ENCODE peak calls at places on chromosomes 2 and 18, in five cellular contexts. U, X, Z, T and Y are unnamed samples.

GRCh38 chr2:150060341-150060740 is 427.1 kb downstream of the RND3 start:
- DNase-seq in U (no peak), X (no peak), Z (no peak), T (no peak), Y (no peak)

GRCh38 chr2:23404426-23404825 is 19.4 kb downstream of the KLHL29 start:
- DNase-seq in U (peak; percentile 71), X (peak; percentile 28), Z (no peak), T (no peak), Y (peak; percentile 84)

GRCh38 chr2:167943877-167944276 is 303.5 kb downstream of the STK39 start:
- DNase-seq in U (no peak), X (no peak), Z (no peak), T (no peak), Y (no peak)

GRCh38 chr2:64101141-64101591 is 43.1 kb downstream of the PELI1 start:
- DNase-seq in U (no peak), X (no peak), Z (no peak), T (no peak), Y (no peak)

GRCh38 chr2:235576337-235576910 is 82.6 kb downstream of the AGAP1 start:
- DNase-seq in U (no peak), X (no peak), Z (no peak), T (no peak), Y (no peak)

GRCh38 chr2:204072443-204073324 is 136.1 kb downstream of the ICOS start:
- DNase-seq in U (peak; percentile 44), X (peak; percentile 8), Z (no peak), T (no peak), Y (peak; percentile 16)

GRCh38 chr2:241198381-241199282 is 10.2 kb downstream of the ANO7 start:
- DNase-seq in U (no peak), X (no peak), Z (no peak), T (no peak), Y (no peak)

GRCh38 chr2:205052781-205053180 is 507.5 kb downstream of the PARD3B start:
- DNase-seq in U (no peak), X (no peak), Z (no peak), T (no peak), Y (no peak)

GRCh38 chr18:38545071-38545470 is 979.5 kb upstream of the CELF4 start:
- DNase-seq in U (no peak), X (no peak), Z (no peak), T (no peak), Y (no peak)

GRCh38 chr2:232714969-232715368 is 17.8 kb downstream of the GIGYF2 start:
- DNase-seq in U (no peak), X (no peak), Z (no peak), T (no peak), Y (no peak)

GRCh38 chr2:15758779-15759343 is 167.2 kb downstream of the DDX1 start:
- DNase-seq in U (no peak), X (no peak), Z (no peak), T (no peak), Y (no peak)

GRCh38 chr2:1540481-1540880 is 127.2 kb downstream of the TPO start:
- DNase-seq in U (no peak), X (no peak), Z (no peak), T (no peak), Y (no peak)

GRCh38 chr18:64405161-64405560 is 256.3 kb upstream of the LINC00305 start:
- DNase-seq in U (no peak), X (no peak), Z (no peak), T (no peak), Y (no peak)

GRCh38 chr2:199490049-199490448 is 32.3 kb upstream of the SATB2 start:
- DNase-seq in U (no peak), X (no peak), Z (no peak), T (no peak), Y (no peak)

GRCh38 chr2:29688429-29688828 is 233.0 kb downstream of the ALK start:
- DNase-seq in U (no peak), X (no peak), Z (no peak), T (no peak), Y (no peak)

GRCh38 chr2:180607501-180608060 is 372.8 kb upstream of the UBE2E3 start:
- DNase-seq in U (no peak), X (no peak), Z (no peak), T (no peak), Y (no peak)

GRCh38 chr18:3245853-3246635 is 1.6 kb upstream of the MYL12A start:
- DNase-seq in U (peak; percentile 91), X (peak; percentile 43), Z (peak; percentile 82), T (peak; percentile 91), Y (peak; percentile 77)

GRCh38 chr2:117983040-117983439 is 30.8 kb downstream of the CCDC93 start:
- DNase-seq in U (no peak), X (no peak), Z (no peak), T (no peak), Y (no peak)

GRCh38 chr2:236215196-236215595 is 47.0 kb upstream of the GBX2 start:
- DNase-seq in U (no peak), X (no peak), Z (no peak), T (no peak), Y (no peak)

GRCh38 chr2:241798081-241798630 is 10.8 kb upstream of the NEU4 start:
- DNase-seq in U (peak; percentile 60), X (no peak), Z (no peak), T (peak; percentile 22), Y (peak; percentile 47)

GRCh38 chr2:230737791-230738226 is 25.2 kb downstream of the CAB39 start:
- DNase-seq in U (no peak), X (no peak), Z (no peak), T (no peak), Y (no peak)

GRCh38 chr2:69645026-69645425 is 1.5 kb upstream of the AAK1 start:
- DNase-seq in U (no peak), X (no peak), Z (no peak), T (no peak), Y (no peak)

GRCh38 chr2:191386938-191387536 is 141.8 kb downstream of the MYO1B start:
- DNase-seq in U (no peak), X (no peak), Z (no peak), T (no peak), Y (no peak)

GRCh38 chr2:176187306-176188217 is 906 bp upstream of the HOXD1 start:
- DNase-seq in U (peak; percentile 38), X (peak; percentile 6), Z (no peak), T (no peak), Y (peak; percentile 68)

GRCh38 chr2:49780949-49781348 is 626.6 kb upstream of the FSHR start:
- DNase-seq in U (no peak), X (no peak), Z (no peak), T (no peak), Y (no peak)

GRCh38 chr2:25341031-25341727 is 546 bp downstream of the DNMT3A start:
- DNase-seq in U (peak; percentile 34), X (no peak), Z (no peak), T (peak; percentile 34), Y (peak; percentile 92)

GRCh38 chr2:219197388-219197787 is 9.2 kb upstream of the ZFAND2B start:
- DNase-seq in U (no peak), X (no peak), Z (no peak), T (no peak), Y (no peak)

GRCh38 chr2:65199891-65200290 is 27.7 kb upstream of the ACTR2 start:
- DNase-seq in U (no peak), X (no peak), Z (no peak), T (no peak), Y (no peak)

DNA sequence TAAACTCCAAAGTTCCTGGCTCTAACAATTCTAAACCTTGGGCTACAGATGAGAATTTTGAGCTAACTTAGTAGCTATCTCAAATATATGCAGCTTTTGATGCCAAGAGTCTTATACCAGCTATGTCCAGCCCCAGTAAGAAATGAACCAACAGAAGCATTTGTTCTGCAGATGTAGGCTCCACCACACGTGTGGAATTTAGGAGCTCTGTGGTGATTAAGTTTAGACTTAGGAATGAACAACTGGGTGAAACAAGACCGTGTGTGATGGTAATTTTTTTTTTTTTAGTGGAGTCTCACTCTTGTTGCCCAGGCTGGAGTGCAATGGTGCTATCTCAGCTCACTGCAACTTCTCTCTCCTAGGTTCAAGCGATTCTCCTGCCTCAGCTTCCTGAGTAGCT is 179.7 kb downstream of the ANKRD30B start:
- DNase-seq in U (no peak), X (no peak), Z (no peak), T (no peak), Y (no peak)
- H3K9me3 ChIP-seq in U (no peaks in the 10 kb centered on the region), X (no peaks in the 10 kb centered on the region), Z (no peaks in the 10 kb centered on the region), T (no peaks in the 10 kb centered on the region), Y (no peaks in the 10 kb centered on the region)

GRCh38 chr2:96549466-96549785 is 12.9 kb downstream of the ARID5A start:
- DNase-seq in U (no peak), X (no peak), Z (no peak), T (no peak), Y (no peak)

GRCh38 chr2:96550787-96551604 is 14.4 kb downstream of the ARID5A start:
- DNase-seq in U (no peak), X (no peak), Z (no peak), T (no peak), Y (peak; percentile 12)

GRCh38 chr2:96551605-96552283 is 15.2 kb downstream of the ARID5A start:
- DNase-seq in U (no peak), X (no peak), Z (no peak), T (no peak), Y (peak; percentile 11)

GRCh38 chr2:96548558-96549465 is 12.3 kb downstream of the ARID5A start:
- DNase-seq in U (no peak), X (no peak), Z (no peak), T (no peak), Y (peak; percentile 30)

GRCh38 chr2:96549967-96550786 is 13.6 kb downstream of the ARID5A start:
- DNase-seq in U (no peak), X (peak; percentile 51), Z (no peak), T (peak; percentile 86), Y (peak; percentile 22)
- TF ChIP-seq EP300 in U (no peak), X (no peak), Z (no peak), T (no peak), Y (no peak)

GRCh38 chr2:161150704-161151103 is 9.5 kb upstream of the TANK start:
- DNase-seq in U (no peak), X (no peak), Z (no peak), T (no peak), Y (no peak)
- H3K9me3 ChIP-seq in U (peaks cover 36% of the 10 kb centered on the region), X (peaks cover 46% of the 10 kb centered on the region), Z (peaks cover 3% of the 10 kb centered on the region), T (peaks cover 37% of the 10 kb centered on the region), Y (peaks cover 39% of the 10 kb centered on the region)

DNA sequence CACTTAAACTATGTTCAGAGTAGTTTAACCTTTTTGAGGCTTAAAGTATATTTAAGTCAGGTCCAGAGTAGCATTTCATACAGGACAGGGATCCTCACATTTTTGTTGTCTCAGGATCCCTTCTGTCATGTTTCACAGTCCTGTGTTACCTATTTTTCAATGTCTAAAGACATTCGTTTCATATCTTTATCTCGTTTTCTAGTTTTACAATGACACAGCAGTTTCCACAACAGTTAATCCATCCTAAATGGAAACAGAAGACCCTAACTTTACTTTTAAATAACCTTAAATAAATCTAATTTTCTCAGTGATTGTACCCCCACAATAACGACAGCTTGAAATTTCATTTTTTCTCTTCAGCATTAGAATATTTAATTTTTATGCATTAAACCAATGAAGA is 17.3 kb upstream of the SCN9A start:
- DNase-seq in U (no peak), X (no peak), Z (no peak), T (no peak), Y (no peak)
- TF ChIP-seq EP300 in U (no peak), X (no peak), Z (no peak), T (no peak), Y (no peak)